ENCODE peak calls at places on chromosomes 4 and X, in six cellular contexts. M, Y, N, V, A and L are unnamed samples.

GRCh38 chrX:103774070-103774642 is 2.5 kb upstream of the PLP1 start:
- DNase-seq in N (no peak), A (peak), Y (peak), V (no peak), M (no peak), L (no peak)

GRCh38 chr4:152534541-152535231 is 1.2 kb downstream of the FBXW7 start:
- DNase-seq in M (peak), V (no peak), Y (no peak), A (no peak), N (peak), L (peak)

GRCh38 chrX:130171446-130172126 is at the start of gene RAB33A:
- DNase-seq in N (peak), M (peak), Y (no peak), V (peak), A (no peak), L (peak)

GRCh38 chr4:16083217-16084191 is at the start of gene PROM1:
- DNase-seq in Y (peak), V (peak), A (no peak), N (no peak), M (peak), L (no peak)

GRCh38 chr4:70586841-70587240 is 5.2 kb upstream of the AMBN start:
- DNase-seq in V (no peak), A (no peak), N (no peak), Y (no peak), M (no peak), L (no peak)

GRCh38 chr4:145679520-145679919 is 426 bp upstream of the C4orf51 start:
- DNase-seq in M (no peak), A (peak), V (peak), N (no peak), Y (peak), L (no peak)

GRCh38 chrX:153687121-153688039 is at the start of gene SLC6A8:
- DNase-seq in V (peak), Y (peak), M (peak), A (peak), N (peak), L (no peak)

GRCh38 chr4:5572114-5572513 is 136.2 kb downstream of the EVC2 start:
- DNase-seq in N (no peak), M (no peak), Y (no peak), A (no peak), V (no peak), L (no peak)

GRCh38 chr4:11598591-11598990 is 169.9 kb upstream of the HS3ST1 start:
- DNase-seq in Y (no peak), M (no peak), V (no peak), A (no peak), N (no peak), L (no peak)

GRCh38 chr4:93731448-93731847 is 97.1 kb upstream of the ATOH1 start:
- DNase-seq in N (no peak), A (no peak), Y (no peak), M (no peak), V (no peak), L (no peak)

GRCh38 chr4:46886711-46887110 is 22.3 kb downstream of the COX7B2 start:
- DNase-seq in Y (no peak), M (no peak), V (no peak), A (no peak), N (no peak), L (no peak)

GRCh38 chr4:28799696-28800095 is 1920.5 kb upstream of the PCDH7 start:
- DNase-seq in M (no peak), Y (no peak), A (no peak), V (no peak), N (no peak), L (no peak)

GRCh38 chr4:3783691-3784306 is 17.6 kb downstream of the ADRA2C start:
- DNase-seq in Y (no peak), A (no peak), V (no peak), M (peak), N (no peak), L (no peak)

GRCh38 chrX:103063918-103064434 is at the start of gene BEX1:
- DNase-seq in M (peak), V (peak), N (no peak), Y (peak), A (peak), L (no peak)

GRCh38 chr4:67035501-67035900 is 509.8 kb downstream of the CENPC start:
- DNase-seq in V (no peak), N (no peak), A (no peak), Y (no peak), M (no peak), L (no peak)

GRCh38 chr4:151922306-151922705 is 161.5 kb upstream of the GATB start:
- DNase-seq in A (no peak), Y (no peak), N (no peak), M (no peak), V (no peak), L (no peak)

GRCh38 chrX:26262121-26262523 is 46.2 kb downstream of the MAGEB5 start:
- DNase-seq in M (no peak), Y (no peak), V (no peak), A (no peak), N (no peak), L (no peak)

GRCh38 chr4:25813705-25814104 is 49.1 kb downstream of the SEL1L3 start:
- DNase-seq in V (no peak), Y (no peak), N (no peak), M (no peak), A (no peak), L (no peak)

GRCh38 chrX:119604778-119605177 is 1.4 kb downstream of the NKRF start:
- DNase-seq in N (no peak), Y (no peak), A (no peak), M (no peak), V (no peak), L (no peak)

GRCh38 chrX:65706041-65706828 is 38.8 kb downstream of the MSN start:
- DNase-seq in N (peak), A (no peak), V (no peak), Y (no peak), M (no peak), L (peak)

GRCh38 chr4:158811704-158812103 is 42.9 kb downstream of the FNIP2 start:
- DNase-seq in N (no peak), A (no peak), M (no peak), V (no peak), Y (no peak), L (no peak)

GRCh38 chrX:30190426-30190825 is 24.9 kb upstream of the MAGEB2 start:
- DNase-seq in N (no peak), A (no peak), Y (no peak), M (no peak), V (no peak), L (no peak)

GRCh38 chr4:127731406-127731805 is 1.2 kb downstream of the SLC25A31 start:
- DNase-seq in M (no peak), A (no peak), Y (no peak), V (no peak), N (no peak), L (no peak)

GRCh38 chr4:2570551-2571222 is 34.2 kb downstream of the FAM193A start:
- DNase-seq in Y (no peak), V (no peak), N (peak), M (peak), A (no peak), L (peak)

GRCh38 chr4:142336251-142336934 is 509.7 kb downstream of the INPP4B start:
- DNase-seq in A (no peak), Y (no peak), M (no peak), N (no peak), V (no peak), L (no peak)

GRCh38 chr4:98706200-98706813 is 47.9 kb upstream of the TSPAN5 start:
- DNase-seq in Y (no peak), V (no peak), N (no peak), M (no peak), A (no peak), L (no peak)

GRCh38 chr4:19348746-19349145 is 903.0 kb upstream of the SLIT2 start:
- DNase-seq in V (no peak), M (no peak), A (no peak), N (no peak), Y (no peak), L (no peak)

GRCh38 chr4:17578482-17578891 is 1.5 kb downstream of the LAP3 start:
- DNase-seq in N (no peak), Y (no peak), V (no peak), M (no peak), A (no peak), L (no peak)

GRCh38 chr4:184267673-184268573 is 50.2 kb upstream of the ENPP6 start:
- DNase-seq in A (no peak), V (no peak), N (peak), M (no peak), Y (no peak), L (peak)